ENCODE peak calls at places on chromosomes 2 and 18, in seven cellular contexts. N is substantia nigra; Q is neural progenitor cell; K is activated gamma-delta T cell treated with anti-CD3 and anti-CD28 coated beads, Interleukin-2, amount 50 U/mL, for 16 hours; Z is AG04449; J is EH; A is activated naive CD8-positive, alpha-beta T cell treated with anti-CD3 and anti-CD28 coated beads, Interleukin-2, amount 10 ng/mL, durations not matched to agents 7 days and 5 days. U is an unnamed sample.

GRCh38 chr18:25830787-25831186 is 259.6 kb downstream of the SS18 start:
- DNase-seq in N (no peak), Q (no peak), K (no peak), Z (no peak), J (peak), A (no peak), U (no peak)

GRCh38 chr2:46878886-46879285 is 36.7 kb downstream of the MCFD2 start:
- DNase-seq in N (no peak), Q (peak), K (no peak), Z (no peak), J (peak), A (no peak), U (peak)

GRCh38 chr2:213934560-213934959 is 476.3 kb upstream of the VWC2L start:
- DNase-seq in N (no peak), Q (peak), K (no peak), Z (no peak), J (peak), A (no peak), U (no peak)

GRCh38 chr2:197958592-197958991 is 154.2 kb downstream of the PLCL1 start:
- DNase-seq in N (no peak), Q (no peak), K (no peak), Z (no peak), J (no peak), A (no peak), U (no peak)

GRCh38 chr2:227377461-227378351 is 1.4 kb downstream of the TM4SF20 start:
- DNase-seq in N (no peak), Q (no peak), K (no peak), Z (no peak), J (peak), A (no peak), U (no peak)

GRCh38 chr2:143341478-143341877 is 212.3 kb downstream of the ARHGAP15 start:
- DNase-seq in N (no peak), Q (no peak), K (no peak), Z (no peak), J (no peak), A (no peak), U (no peak)

GRCh38 chr2:105789745-105790466 is 45.2 kb downstream of the NCK2 start:
- DNase-seq in N (no peak), Q (no peak), K (no peak), Z (peak), J (peak), A (peak), U (no peak)

GRCh38 chr2:134621939-134622705 is 96.7 kb downstream of the TMEM163 start:
- DNase-seq in N (no peak), Q (no peak), K (no peak), Z (no peak), J (peak), A (no peak), U (no peak)

GRCh38 chr2:215832791-215833190 is 180.6 kb downstream of the MREG start:
- DNase-seq in N (no peak), Q (no peak), K (no peak), Z (no peak), J (no peak), A (no peak), U (no peak)

GRCh38 chr2:119306196-119306590 is 60.4 kb downstream of the C2orf76 start:
- DNase-seq in N (no peak), Q (no peak), K (no peak), Z (no peak), J (no peak), A (no peak), U (no peak)

GRCh38 chr2:6887783-6888192 is 10.2 kb downstream of the RSAD2 start:
- DNase-seq in N (no peak), Q (no peak), K (no peak), Z (no peak), J (no peak), A (no peak), U (no peak)

GRCh38 chr2:219525533-219526232 is 11.4 kb downstream of the ASIC4 start:
- DNase-seq in N (no peak), Q (peak), K (no peak), Z (no peak), J (no peak), A (no peak), U (no peak)

GRCh38 chr2:32626591-32627221 is 1.1 kb upstream of the TTC27 start:
- DNase-seq in N (no peak), Q (peak), K (no peak), Z (no peak), J (no peak), A (no peak), U (no peak)

GRCh38 chr2:144377929-144378328 is 142.0 kb downstream of the ZEB2 start:
- DNase-seq in N (no peak), Q (no peak), K (no peak), Z (no peak), J (peak), A (no peak), U (no peak)

GRCh38 chr18:21820035-21820810 is 79.6 kb downstream of the MIB1 start:
- DNase-seq in N (no peak), Q (no peak), K (no peak), Z (no peak), J (peak), A (no peak), U (no peak)

GRCh38 chr2:15789381-15790062 is 150.8 kb upstream of the MYCN start:
- DNase-seq in N (no peak), Q (no peak), K (no peak), Z (no peak), J (no peak), A (no peak), U (no peak)

U was measured in nephron progenitor cell.